ENCODE peak calls at places on chromosomes 6 and 20, in nine cellular contexts. One of them, this sample, is unnamed. For H3K36me3, the result is how much of the 10 kb centered on the place peaks cover.

GRCh38 chr6:124676033-124676432 is 286.2 kb upstream of the RNF217 start:
- DNase-seq in ovary: no peak
- DNase-seq in IMR-90: peak
- DNase-seq in body of pancreas: no peak
- DNase-seq in tibial nerve: no peak
- DNase-seq in testis: no peak
- DNase-seq in stomach: no peak
- DNase-seq in uterus: no peak
- DNase-seq in HCT116: no peak
- DNase-seq in this sample: no peak

GRCh38 chr20:25540273-25540672 is 45.1 kb downstream of the NINL start:
- DNase-seq in ovary: no peak
- DNase-seq in IMR-90: no peak
- DNase-seq in body of pancreas: peak
- DNase-seq in tibial nerve: no peak
- DNase-seq in testis: peak
- DNase-seq in stomach: no peak
- DNase-seq in uterus: no peak
- DNase-seq in HCT116: peak
- DNase-seq in this sample: no peak

GRCh38 chr6:137106183-137106582 is 61.4 kb upstream of the IL20RA start:
- DNase-seq in ovary: no peak
- DNase-seq in IMR-90: no peak
- DNase-seq in body of pancreas: no peak
- DNase-seq in tibial nerve: no peak
- DNase-seq in testis: no peak
- DNase-seq in stomach: no peak
- DNase-seq in uterus: no peak
- DNase-seq in HCT116: no peak
- DNase-seq in this sample: no peak

GRCh38 chr20:58650181-58650775 is 805 bp upstream of the STX16 start:
- DNase-seq in ovary: peak
- DNase-seq in IMR-90: no peak
- DNase-seq in body of pancreas: no peak
- DNase-seq in tibial nerve: peak
- DNase-seq in testis: peak
- DNase-seq in stomach: no peak
- DNase-seq in uterus: no peak
- DNase-seq in HCT116: no peak
- DNase-seq in this sample: no peak

GRCh38 chr6:73585566-73586415 is 65.0 kb upstream of the EEF1A1 start:
- DNase-seq in ovary: no peak
- DNase-seq in IMR-90: peak
- DNase-seq in body of pancreas: peak
- DNase-seq in tibial nerve: peak
- DNase-seq in testis: peak
- DNase-seq in stomach: peak
- DNase-seq in uterus: peak
- DNase-seq in HCT116: peak
- DNase-seq in this sample: peak

GRCh38 chr6:84317463-84317862 is 90.0 kb upstream of the CEP162 start:
- DNase-seq in ovary: no peak
- DNase-seq in IMR-90: no peak
- DNase-seq in body of pancreas: no peak
- DNase-seq in tibial nerve: no peak
- DNase-seq in testis: no peak
- DNase-seq in stomach: no peak
- DNase-seq in uterus: no peak
- DNase-seq in HCT116: no peak
- DNase-seq in this sample: no peak

GRCh38 chr20:36848078-36848660 is 27.8 kb upstream of the TLDC2 start:
- DNase-seq in ovary: no peak
- DNase-seq in IMR-90: peak
- DNase-seq in body of pancreas: no peak
- DNase-seq in tibial nerve: peak
- DNase-seq in testis: no peak
- DNase-seq in stomach: no peak
- DNase-seq in uterus: peak
- DNase-seq in HCT116: no peak
- DNase-seq in this sample: no peak

GRCh38 chr6:98634569-98634968 is 199.8 kb upstream of the POU3F2 start:
- DNase-seq in ovary: no peak
- DNase-seq in IMR-90: no peak
- DNase-seq in body of pancreas: no peak
- DNase-seq in tibial nerve: no peak
- DNase-seq in testis: no peak
- DNase-seq in stomach: no peak
- DNase-seq in uterus: no peak
- DNase-seq in HCT116: no peak
- DNase-seq in this sample: no peak

GRCh38 chr6:35392111-35392702 is 49.8 kb downstream of the PPARD start:
- DNase-seq in ovary: peak
- DNase-seq in IMR-90: no peak
- DNase-seq in body of pancreas: peak
- DNase-seq in tibial nerve: no peak
- DNase-seq in testis: no peak
- DNase-seq in stomach: peak
- DNase-seq in uterus: peak
- DNase-seq in HCT116: no peak
- DNase-seq in this sample: peak

GRCh38 chr20:19699132-19699971 is 58.7 kb upstream of the RIN2 start:
- DNase-seq in ovary: no peak
- DNase-seq in IMR-90: peak
- DNase-seq in body of pancreas: no peak
- DNase-seq in tibial nerve: no peak
- DNase-seq in testis: no peak
- DNase-seq in stomach: no peak
- DNase-seq in uterus: no peak
- DNase-seq in HCT116: peak
- DNase-seq in this sample: no peak

GRCh38 chr20:49583669-49584417 is 15.9 kb upstream of the PTGIS start:
- DNase-seq in ovary: peak
- DNase-seq in IMR-90: peak
- DNase-seq in body of pancreas: peak
- DNase-seq in tibial nerve: peak
- DNase-seq in testis: peak
- DNase-seq in stomach: peak
- DNase-seq in uterus: peak
- DNase-seq in HCT116: no peak
- DNase-seq in this sample: peak

GRCh38 chr20:56628015-56628872 is 862 bp upstream of the TFAP2C start:
- DNase-seq in ovary: no peak
- DNase-seq in IMR-90: no peak
- DNase-seq in body of pancreas: peak
- DNase-seq in tibial nerve: no peak
- DNase-seq in testis: peak
- DNase-seq in stomach: no peak
- DNase-seq in uterus: no peak
- DNase-seq in HCT116: no peak
- DNase-seq in this sample: no peak

GRCh38 chr6:11403035-11403601 is 134.4 kb upstream of the TMEM170B start:
- DNase-seq in ovary: no peak
- DNase-seq in IMR-90: no peak
- DNase-seq in body of pancreas: no peak
- DNase-seq in tibial nerve: no peak
- DNase-seq in testis: no peak
- DNase-seq in stomach: no peak
- DNase-seq in uterus: no peak
- DNase-seq in HCT116: no peak
- DNase-seq in this sample: no peak

GRCh38 chr6:134201716-134202115 is 116.2 kb downstream of the SGK1 start:
- DNase-seq in ovary: no peak
- DNase-seq in IMR-90: no peak
- DNase-seq in body of pancreas: no peak
- DNase-seq in tibial nerve: no peak
- DNase-seq in testis: no peak
- DNase-seq in stomach: no peak
- DNase-seq in uterus: no peak
- DNase-seq in HCT116: no peak
- DNase-seq in this sample: no peak

GRCh38 chr6:90397929-90398674 is 101.5 kb upstream of the BACH2 start:
- DNase-seq in ovary: no peak
- DNase-seq in IMR-90: peak
- DNase-seq in body of pancreas: peak
- DNase-seq in tibial nerve: no peak
- DNase-seq in testis: no peak
- DNase-seq in stomach: no peak
- DNase-seq in uterus: no peak
- DNase-seq in HCT116: no peak
- DNase-seq in this sample: no peak

GRCh38 chr6:134464690-134465411 is 146.9 kb upstream of the SGK1 start:
- DNase-seq in ovary: no peak
- DNase-seq in IMR-90: peak
- DNase-seq in body of pancreas: no peak
- DNase-seq in tibial nerve: no peak
- DNase-seq in testis: no peak
- DNase-seq in stomach: no peak
- DNase-seq in uterus: no peak
- DNase-seq in HCT116: no peak
- DNase-seq in this sample: peak

GRCh38 chr6:138272543-138273305 is 54.4 kb upstream of the PBOV1 start:
- DNase-seq in ovary: no peak
- DNase-seq in IMR-90: peak
- DNase-seq in body of pancreas: no peak
- DNase-seq in tibial nerve: no peak
- DNase-seq in testis: no peak
- DNase-seq in stomach: no peak
- DNase-seq in uterus: no peak
- DNase-seq in HCT116: no peak
- DNase-seq in this sample: no peak

DNA sequence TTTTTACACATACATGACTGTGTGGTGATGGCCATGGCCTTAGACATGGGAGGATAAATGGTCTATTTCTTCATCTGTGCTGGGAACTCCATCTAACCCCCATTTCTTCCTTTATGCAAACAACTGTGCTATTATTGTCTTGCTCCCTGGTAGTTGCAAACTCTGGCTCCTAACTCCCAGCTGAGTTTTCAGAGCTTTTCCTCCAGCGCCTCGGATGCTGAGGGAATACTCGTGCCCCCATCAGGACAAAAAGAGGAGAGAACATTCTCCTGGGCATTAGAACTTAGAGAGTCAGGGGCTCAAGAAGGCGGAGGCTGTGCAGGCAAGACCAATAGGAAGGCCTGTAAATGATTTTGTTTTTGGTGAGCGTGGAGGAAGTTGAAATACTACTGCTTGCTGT is 2.1 kb downstream of the DAAM2 start:
- DNase-seq in ovary: no peak
- DNase-seq in IMR-90: no peak
- DNase-seq in body of pancreas: no peak
- DNase-seq in tibial nerve: no peak
- DNase-seq in testis: no peak
- DNase-seq in stomach: no peak
- DNase-seq in uterus: no peak
- DNase-seq in HCT116: no peak
- DNase-seq in this sample: no peak
- TF ChIP-seq CTCF in ovary: no peak
- TF ChIP-seq CTCF in IMR-90: no peak
- TF ChIP-seq CTCF in body of pancreas: no peak
- TF ChIP-seq CTCF in tibial nerve: no peak
- TF ChIP-seq CTCF in testis: no peak
- TF ChIP-seq CTCF in stomach: no peak
- TF ChIP-seq CTCF in uterus: no peak
- TF ChIP-seq CTCF in HCT116: no peak
- TF ChIP-seq CTCF in this sample: no peak

DNA sequence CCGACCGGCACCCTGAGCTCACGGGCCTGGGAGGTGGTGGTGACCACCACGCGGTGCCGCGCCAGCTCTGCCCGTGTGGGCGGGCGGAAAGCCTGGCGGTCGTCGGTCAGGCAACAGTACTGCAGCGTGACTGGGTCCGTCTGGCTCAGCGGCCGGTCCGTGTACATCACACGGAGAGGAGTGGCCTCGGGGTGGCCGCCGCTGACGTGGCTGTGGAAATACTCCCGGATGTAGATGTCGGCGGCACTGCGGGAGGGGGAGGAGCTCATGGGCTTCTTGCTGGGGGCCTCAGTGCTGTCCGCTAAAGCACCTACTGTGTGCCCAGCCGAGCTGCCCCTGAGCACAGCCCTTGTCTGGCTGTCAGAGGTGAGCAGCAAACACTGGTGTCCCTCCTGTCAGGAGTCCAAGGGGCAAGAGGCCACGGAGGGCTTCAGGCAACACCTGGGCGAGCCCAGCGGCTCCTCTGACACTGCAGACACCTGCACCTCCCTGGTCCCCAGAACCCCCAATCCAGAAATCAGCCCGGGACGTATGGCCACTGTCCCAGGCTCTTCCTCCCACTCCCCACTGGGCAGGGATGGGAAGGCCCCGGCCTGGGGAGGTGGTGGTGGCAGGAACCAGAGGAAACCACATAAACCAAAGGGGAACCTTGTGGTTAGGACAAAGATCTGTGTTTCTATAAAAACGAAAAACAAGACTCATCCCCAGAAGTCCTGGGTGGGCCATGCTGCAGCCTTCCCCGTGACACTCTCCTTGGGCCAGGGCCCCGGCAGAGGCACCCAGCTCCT is 6.5 kb downstream of the HELZ2 start:
- DNase-seq in ovary: no peak
- DNase-seq in IMR-90: no peak
- DNase-seq in body of pancreas: peak
- DNase-seq in tibial nerve: peak
- DNase-seq in testis: no peak
- DNase-seq in stomach: peak
- DNase-seq in uterus: no peak
- DNase-seq in HCT116: no peak
- DNase-seq in this sample: no peak
- TF ChIP-seq POLR2A in ovary: no peak
- TF ChIP-seq POLR2A in IMR-90: no peak
- TF ChIP-seq POLR2A in body of pancreas: no peak
- TF ChIP-seq POLR2A in tibial nerve: no peak
- TF ChIP-seq POLR2A in testis: no peak
- TF ChIP-seq POLR2A in stomach: no peak
- TF ChIP-seq POLR2A in uterus: no peak
- TF ChIP-seq POLR2A in HCT116: no peak
- TF ChIP-seq POLR2A in this sample: no peak

DNA sequence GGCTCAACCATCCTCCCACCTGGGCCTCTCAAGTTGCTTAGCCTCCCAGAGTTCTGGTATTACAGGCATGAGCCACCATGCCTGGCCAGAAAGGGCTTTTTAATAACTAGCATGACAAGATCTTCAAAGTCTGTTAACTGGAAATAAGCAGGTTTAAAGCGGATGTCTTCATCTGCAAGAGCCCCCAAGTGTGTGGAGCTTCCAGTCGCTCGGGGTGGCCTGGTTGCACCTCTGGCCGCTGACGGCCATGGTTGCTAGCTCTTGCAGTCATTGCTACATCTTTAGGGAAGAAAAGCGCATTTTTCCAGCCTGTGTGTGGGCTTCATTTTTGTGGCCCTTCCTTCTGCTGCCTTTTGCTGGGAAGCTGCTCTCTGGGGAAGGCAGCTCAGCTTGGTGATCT is 7.8 kb downstream of the ARFGAP1 start:
- DNase-seq in ovary: no peak
- DNase-seq in IMR-90: no peak
- DNase-seq in body of pancreas: no peak
- DNase-seq in tibial nerve: no peak
- DNase-seq in testis: no peak
- DNase-seq in stomach: no peak
- DNase-seq in uterus: no peak
- DNase-seq in HCT116: no peak
- DNase-seq in this sample: no peak
- H3K36me3 ChIP-seq in ovary: under half
- H3K36me3 ChIP-seq in IMR-90: half or more
- H3K36me3 ChIP-seq in body of pancreas: under half
- H3K36me3 ChIP-seq in tibial nerve: under half
- H3K36me3 ChIP-seq in testis: under half
- H3K36me3 ChIP-seq in stomach: half or more
- H3K36me3 ChIP-seq in uterus: under half
- H3K36me3 ChIP-seq in HCT116: under half
- H3K36me3 ChIP-seq in this sample: under half

GRCh38 chr6:42197574-42198362 is 3.0 kb upstream of the GUCA1B start:
- DNase-seq in ovary: no peak
- DNase-seq in IMR-90: peak
- DNase-seq in body of pancreas: no peak
- DNase-seq in tibial nerve: no peak
- DNase-seq in testis: no peak
- DNase-seq in stomach: peak
- DNase-seq in uterus: peak
- DNase-seq in HCT116: no peak
- DNase-seq in this sample: no peak
- TF ChIP-seq CTCF in ovary: no peak
- TF ChIP-seq CTCF in IMR-90: peak
- TF ChIP-seq CTCF in body of pancreas: no peak
- TF ChIP-seq CTCF in tibial nerve: no peak
- TF ChIP-seq CTCF in testis: no peak
- TF ChIP-seq CTCF in stomach: no peak
- TF ChIP-seq CTCF in uterus: peak
- TF ChIP-seq CTCF in HCT116: no peak
- TF ChIP-seq CTCF in this sample: no peak